ENCODE peak calls at places on chromosomes 7 and 10, in ten cellular contexts. One of them, this sample, is unnamed. For H3K36me3, the result is how much of the 10 kb centered on the place peaks cover.

GRCh38 chr10:51960494-51960895 is 261.1 kb upstream of the CSTF2T start:
- DNase-seq in aorta: no peak
- DNase-seq in body of pancreas: peak
- DNase-seq in lower lobe of right lung: no peak
- DNase-seq in IMR-90: peak
- DNase-seq in colonic mucosa: no peak
- DNase-seq in thyroid gland: no peak
- DNase-seq in suprapubic skin: no peak
- DNase-seq in GM23338: peak
- DNase-seq in tibial nerve: no peak
- DNase-seq in this sample: peak

GRCh38 chr7:31122649-31123058 is 70.5 kb downstream of the ADCYAP1R1 start:
- DNase-seq in aorta: peak
- DNase-seq in body of pancreas: peak
- DNase-seq in lower lobe of right lung: peak
- DNase-seq in IMR-90: peak
- DNase-seq in colonic mucosa: peak
- DNase-seq in thyroid gland: peak
- DNase-seq in suprapubic skin: peak
- DNase-seq in GM23338: peak
- DNase-seq in tibial nerve: peak
- DNase-seq in this sample: peak

GRCh38 chr7:23021581-23021980 is 7.7 kb upstream of the HYCC1 start:
- DNase-seq in aorta: no peak
- DNase-seq in body of pancreas: no peak
- DNase-seq in lower lobe of right lung: no peak
- DNase-seq in IMR-90: no peak
- DNase-seq in colonic mucosa: no peak
- DNase-seq in thyroid gland: no peak
- DNase-seq in suprapubic skin: no peak
- DNase-seq in GM23338: no peak
- DNase-seq in tibial nerve: no peak
- DNase-seq in this sample: no peak

GRCh38 chr7:110001254-110001938 is 1089.5 kb upstream of the LRRN3 start:
- DNase-seq in aorta: no peak
- DNase-seq in body of pancreas: no peak
- DNase-seq in lower lobe of right lung: no peak
- DNase-seq in IMR-90: no peak
- DNase-seq in colonic mucosa: no peak
- DNase-seq in thyroid gland: no peak
- DNase-seq in suprapubic skin: no peak
- DNase-seq in GM23338: no peak
- DNase-seq in tibial nerve: no peak
- DNase-seq in this sample: no peak

GRCh38 chr7:33964417-33965115 is 59.2 kb downstream of the BMPER start:
- DNase-seq in aorta: no peak
- DNase-seq in body of pancreas: no peak
- DNase-seq in lower lobe of right lung: no peak
- DNase-seq in IMR-90: no peak
- DNase-seq in colonic mucosa: no peak
- DNase-seq in thyroid gland: no peak
- DNase-seq in suprapubic skin: no peak
- DNase-seq in GM23338: no peak
- DNase-seq in tibial nerve: no peak
- DNase-seq in this sample: no peak

GRCh38 chr7:99042957-99043356 is 101.0 kb downstream of the SMURF1 start:
- DNase-seq in aorta: no peak
- DNase-seq in body of pancreas: no peak
- DNase-seq in lower lobe of right lung: no peak
- DNase-seq in IMR-90: peak
- DNase-seq in colonic mucosa: peak
- DNase-seq in thyroid gland: no peak
- DNase-seq in suprapubic skin: no peak
- DNase-seq in GM23338: no peak
- DNase-seq in tibial nerve: no peak
- DNase-seq in this sample: no peak

GRCh38 chr10:13788701-13789447 is 202.1 kb downstream of the PRPF18 start:
- DNase-seq in aorta: peak
- DNase-seq in body of pancreas: peak
- DNase-seq in lower lobe of right lung: no peak
- DNase-seq in IMR-90: peak
- DNase-seq in colonic mucosa: no peak
- DNase-seq in thyroid gland: peak
- DNase-seq in suprapubic skin: no peak
- DNase-seq in GM23338: no peak
- DNase-seq in tibial nerve: peak
- DNase-seq in this sample: no peak

GRCh38 chr7:129069021-129069420 is 14.1 kb upstream of the TNPO3 start:
- DNase-seq in aorta: no peak
- DNase-seq in body of pancreas: no peak
- DNase-seq in lower lobe of right lung: no peak
- DNase-seq in IMR-90: no peak
- DNase-seq in colonic mucosa: no peak
- DNase-seq in thyroid gland: no peak
- DNase-seq in suprapubic skin: no peak
- DNase-seq in GM23338: no peak
- DNase-seq in tibial nerve: no peak
- DNase-seq in this sample: no peak

GRCh38 chr7:85176197-85176596 is 10.7 kb downstream of the SEMA3D start:
- DNase-seq in aorta: no peak
- DNase-seq in body of pancreas: no peak
- DNase-seq in lower lobe of right lung: no peak
- DNase-seq in IMR-90: peak
- DNase-seq in colonic mucosa: no peak
- DNase-seq in thyroid gland: no peak
- DNase-seq in suprapubic skin: no peak
- DNase-seq in GM23338: no peak
- DNase-seq in tibial nerve: no peak
- DNase-seq in this sample: no peak

GRCh38 chr10:76037531-76037930 is 606.1 kb downstream of the LRMDA start:
- DNase-seq in aorta: no peak
- DNase-seq in body of pancreas: no peak
- DNase-seq in lower lobe of right lung: no peak
- DNase-seq in IMR-90: no peak
- DNase-seq in colonic mucosa: no peak
- DNase-seq in thyroid gland: no peak
- DNase-seq in suprapubic skin: no peak
- DNase-seq in GM23338: no peak
- DNase-seq in tibial nerve: no peak
- DNase-seq in this sample: no peak

GRCh38 chr10:13787015-13787421 is 200.3 kb downstream of the PRPF18 start:
- DNase-seq in aorta: peak
- DNase-seq in body of pancreas: no peak
- DNase-seq in lower lobe of right lung: no peak
- DNase-seq in IMR-90: peak
- DNase-seq in colonic mucosa: peak
- DNase-seq in thyroid gland: no peak
- DNase-seq in suprapubic skin: no peak
- DNase-seq in GM23338: no peak
- DNase-seq in tibial nerve: no peak
- DNase-seq in this sample: no peak

GRCh38 chr7:116702046-116702445 is 30.1 kb downstream of the MET start:
- DNase-seq in aorta: no peak
- DNase-seq in body of pancreas: no peak
- DNase-seq in lower lobe of right lung: no peak
- DNase-seq in IMR-90: no peak
- DNase-seq in colonic mucosa: no peak
- DNase-seq in thyroid gland: no peak
- DNase-seq in suprapubic skin: no peak
- DNase-seq in GM23338: no peak
- DNase-seq in tibial nerve: no peak
- DNase-seq in this sample: no peak

GRCh38 chr7:132752431-132752830 is 176.2 kb upstream of the PLXNA4 start:
- DNase-seq in aorta: no peak
- DNase-seq in body of pancreas: no peak
- DNase-seq in lower lobe of right lung: no peak
- DNase-seq in IMR-90: no peak
- DNase-seq in colonic mucosa: no peak
- DNase-seq in thyroid gland: no peak
- DNase-seq in suprapubic skin: no peak
- DNase-seq in GM23338: no peak
- DNase-seq in tibial nerve: no peak
- DNase-seq in this sample: no peak

GRCh38 chr7:22008011-22008410 is 62.3 kb upstream of the CDCA7L start:
- DNase-seq in aorta: no peak
- DNase-seq in body of pancreas: no peak
- DNase-seq in lower lobe of right lung: no peak
- DNase-seq in IMR-90: no peak
- DNase-seq in colonic mucosa: no peak
- DNase-seq in thyroid gland: no peak
- DNase-seq in suprapubic skin: no peak
- DNase-seq in GM23338: no peak
- DNase-seq in tibial nerve: no peak
- DNase-seq in this sample: no peak

DNA sequence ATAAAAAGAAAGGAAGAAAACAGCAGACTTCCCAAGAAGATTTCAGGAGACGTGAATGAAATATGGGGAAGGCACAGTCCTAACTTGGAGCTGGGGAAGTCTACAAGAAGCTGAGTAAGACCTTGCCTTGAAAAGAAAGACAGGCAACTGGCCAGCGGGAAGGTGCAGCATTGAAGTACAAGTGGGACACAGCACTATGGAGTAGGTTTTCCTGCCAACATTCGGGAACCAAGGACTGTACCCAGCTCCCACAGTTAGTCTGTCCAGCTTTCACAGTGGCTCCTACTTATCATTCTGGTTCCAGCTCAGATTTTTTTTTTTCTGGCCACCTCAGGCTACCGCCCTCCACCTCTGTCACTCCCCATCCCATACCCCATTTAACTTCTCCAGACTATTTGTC is 10.0 kb downstream of the HPS1 start:
- DNase-seq in aorta: no peak
- DNase-seq in body of pancreas: no peak
- DNase-seq in lower lobe of right lung: no peak
- DNase-seq in IMR-90: no peak
- DNase-seq in colonic mucosa: no peak
- DNase-seq in thyroid gland: no peak
- DNase-seq in suprapubic skin: no peak
- DNase-seq in GM23338: no peak
- DNase-seq in tibial nerve: no peak
- DNase-seq in this sample: no peak
- H3K36me3 ChIP-seq in aorta: under half
- H3K36me3 ChIP-seq in body of pancreas: under half
- H3K36me3 ChIP-seq in lower lobe of right lung: half or more
- H3K36me3 ChIP-seq in IMR-90: under half
- H3K36me3 ChIP-seq in colonic mucosa: under half
- H3K36me3 ChIP-seq in thyroid gland: half or more
- H3K36me3 ChIP-seq in suprapubic skin: half or more
- H3K36me3 ChIP-seq in GM23338: under half
- H3K36me3 ChIP-seq in tibial nerve: half or more
- H3K36me3 ChIP-seq in this sample: under half

GRCh38 chr7:2808891-2809660 is 35.0 kb downstream of the GNA12 start:
- DNase-seq in aorta: peak
- DNase-seq in body of pancreas: no peak
- DNase-seq in lower lobe of right lung: peak
- DNase-seq in IMR-90: no peak
- DNase-seq in colonic mucosa: no peak
- DNase-seq in thyroid gland: no peak
- DNase-seq in suprapubic skin: no peak
- DNase-seq in GM23338: peak
- DNase-seq in tibial nerve: no peak
- DNase-seq in this sample: no peak
- H3K4me3 ChIP-seq in aorta: no peak
- H3K4me3 ChIP-seq in body of pancreas: no peak
- H3K4me3 ChIP-seq in lower lobe of right lung: no peak
- H3K4me3 ChIP-seq in IMR-90: no peak
- H3K4me3 ChIP-seq in colonic mucosa: no peak
- H3K4me3 ChIP-seq in thyroid gland: no peak
- H3K4me3 ChIP-seq in suprapubic skin: no peak
- H3K4me3 ChIP-seq in GM23338: no peak
- H3K4me3 ChIP-seq in tibial nerve: no peak
- H3K4me3 ChIP-seq in this sample: no peak

GRCh38 chr10:44830022-44830421 is 81.1 kb upstream of the TMEM72 start:
- DNase-seq in aorta: no peak
- DNase-seq in body of pancreas: no peak
- DNase-seq in lower lobe of right lung: no peak
- DNase-seq in IMR-90: peak
- DNase-seq in colonic mucosa: no peak
- DNase-seq in thyroid gland: no peak
- DNase-seq in suprapubic skin: no peak
- DNase-seq in GM23338: no peak
- DNase-seq in tibial nerve: no peak
- DNase-seq in this sample: no peak
- H3K36me3 ChIP-seq in aorta: under half
- H3K36me3 ChIP-seq in body of pancreas: under half
- H3K36me3 ChIP-seq in lower lobe of right lung: under half
- H3K36me3 ChIP-seq in IMR-90: under half
- H3K36me3 ChIP-seq in colonic mucosa: under half
- H3K36me3 ChIP-seq in thyroid gland: under half
- H3K36me3 ChIP-seq in suprapubic skin: under half
- H3K36me3 ChIP-seq in GM23338: under half
- H3K36me3 ChIP-seq in tibial nerve: under half
- H3K36me3 ChIP-seq in this sample: under half

DNA sequence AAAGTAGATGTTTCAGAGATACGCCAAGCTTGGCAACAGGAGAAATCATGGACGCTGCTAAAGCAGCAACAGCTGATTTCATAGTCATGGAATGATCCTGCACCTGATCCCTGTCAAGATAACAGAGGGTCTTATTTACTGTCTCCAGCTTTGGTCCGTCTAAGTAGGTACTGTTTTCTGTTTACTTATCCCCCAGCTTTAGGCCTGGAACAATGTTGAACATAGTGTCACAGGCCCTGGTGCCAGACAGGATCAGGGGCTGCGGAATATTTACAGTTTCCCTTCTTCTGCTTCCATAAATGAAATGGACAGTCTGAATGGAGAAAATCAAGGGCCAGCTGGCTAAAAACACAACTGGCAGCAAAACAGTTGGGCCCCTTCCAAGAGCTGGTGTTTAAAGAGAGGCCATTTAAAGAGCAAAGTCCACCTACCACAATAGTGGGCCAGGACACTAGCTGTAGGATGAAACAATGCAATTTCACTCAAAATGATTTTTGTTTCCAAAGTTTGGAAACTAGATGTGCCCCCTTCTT is 2.9 kb downstream of the GPR37 start:
- DNase-seq in aorta: no peak
- DNase-seq in body of pancreas: peak
- DNase-seq in lower lobe of right lung: no peak
- DNase-seq in IMR-90: peak
- DNase-seq in colonic mucosa: peak
- DNase-seq in thyroid gland: no peak
- DNase-seq in suprapubic skin: no peak
- DNase-seq in GM23338: no peak
- DNase-seq in tibial nerve: no peak
- DNase-seq in this sample: no peak
- H3K4me3 ChIP-seq in aorta: no peak
- H3K4me3 ChIP-seq in body of pancreas: no peak
- H3K4me3 ChIP-seq in lower lobe of right lung: no peak
- H3K4me3 ChIP-seq in IMR-90: peak
- H3K4me3 ChIP-seq in colonic mucosa: no peak
- H3K4me3 ChIP-seq in thyroid gland: no peak
- H3K4me3 ChIP-seq in suprapubic skin: no peak
- H3K4me3 ChIP-seq in GM23338: peak
- H3K4me3 ChIP-seq in tibial nerve: no peak
- H3K4me3 ChIP-seq in this sample: no peak

This sample was measured in kidney epithelial cell.